ENCODE peak calls at places on chromosomes 13 and 19, in seven cellular contexts. J is smooth muscle cell of the brain vasculature; M is AG09309; O is fibroblast of the conjunctiva; G is T-cell; W is activated T-cell treated with anti-CD3 and anti-CD28 coated beads for 1 hour; U is activated CD4-positive, alpha-beta T cell treated with anti-CD3 and anti-CD28 coated beads, Interleukin-2, amount 10 ng/mL, durations not matched to agents 7 days and 5 days. N is an unnamed sample.

GRCh38 chr13:105255472-105255871 is 1280.0 kb downstream of the EFNB2 start:
- DNase-seq in J (no peak), M (no peak), O (no peak), G (no peak), W (no peak), U (no peak), N (no peak)

GRCh38 chr19:1411255-1412191 is 4.1 kb downstream of the DAZAP1 start:
- DNase-seq in J (no peak), M (no peak), O (no peak), G (no peak), W (no peak), U (peak), N (no peak)

GRCh38 chr19:55158848-55159793 is 1.6 kb upstream of the TNNI3 start:
- DNase-seq in J (no peak), M (no peak), O (peak), G (no peak), W (no peak), U (no peak), N (no peak)

GRCh38 chr19:38734426-38735256 is 9.6 kb downstream of the CAPN12 start:
- DNase-seq in J (no peak), M (no peak), O (no peak), G (peak), W (no peak), U (peak), N (no peak)

GRCh38 chr19:30391554-30392551 is 19.7 kb downstream of the ZNF536 start:
- DNase-seq in J (no peak), M (peak), O (no peak), G (no peak), W (no peak), U (no peak), N (no peak)

GRCh38 chr19:12884926-12885748 is 1.9 kb downstream of the KLF1 start:
- DNase-seq in J (no peak), M (no peak), O (no peak), G (peak), W (peak), U (peak), N (no peak)

GRCh38 chr19:13557756-13558398 is 51.6 kb upstream of the CACNA1A start:
- DNase-seq in J (no peak), M (no peak), O (no peak), G (peak), W (no peak), U (no peak), N (no peak)

GRCh38 chr13:53010374-53011105 is 18.1 kb upstream of the OLFM4 start:
- DNase-seq in J (no peak), M (no peak), O (no peak), G (no peak), W (no peak), U (no peak), N (no peak)

GRCh38 chr13:105272660-105273631 is 1262.5 kb downstream of the EFNB2 start:
- DNase-seq in J (no peak), M (no peak), O (no peak), G (no peak), W (no peak), U (no peak), N (no peak)

N was measured in HFF-Myc.